ENCODE peak calls at places on chromosome 13, in seven cellular contexts. V is M059J, Q is HTR-8/SVneo, I is H7, J is choroid plexus epithelial cell, R is heart right ventricle, X is glomerular endothelial cell. Y is an unnamed sample.

GRCh38 chr13:20136781-20137703 is 23.8 kb downstream of the GJA3 start:
- DNase-seq in V (no peak), Q (no peak), I (peak), J (peak), R (peak), X (no peak), Y (no peak)

GRCh38 chr13:51501592-51502205 is 48.9 kb upstream of the INTS6 start:
- DNase-seq in V (peak), Q (no peak), I (no peak), J (peak), R (no peak), X (no peak), Y (peak)

GRCh38 chr13:34817246-34817645 is 124.8 kb upstream of the NBEA start:
- DNase-seq in V (peak), Q (no peak), I (no peak), J (no peak), R (no peak), X (no peak), Y (no peak)

GRCh38 chr13:86877449-86877848 is 793.7 kb upstream of the SLITRK5 start:
- DNase-seq in V (no peak), Q (no peak), I (no peak), J (no peak), R (no peak), X (no peak), Y (no peak)

GRCh38 chr13:49731766-49732165 is 40.5 kb upstream of the EBPL start:
- DNase-seq in V (peak), Q (no peak), I (no peak), J (peak), R (no peak), X (no peak), Y (peak)

GRCh38 chr13:113448545-113448884 is 4.8 kb downstream of the ADPRHL1 start:
- DNase-seq in V (no peak), Q (no peak), I (no peak), J (no peak), R (peak), X (no peak), Y (no peak)

GRCh38 chr13:43132228-43132627 is 108.8 kb downstream of the DNAJC15 start:
- DNase-seq in V (peak), Q (peak), I (peak), J (peak), R (no peak), X (no peak), Y (peak)

GRCh38 chr13:24627864-24628418 is 52.3 kb upstream of the ATP12A start:
- DNase-seq in V (no peak), Q (no peak), I (no peak), J (no peak), R (no peak), X (no peak), Y (no peak)

GRCh38 chr13:114318624-114319023 is 4.3 kb downstream of the CHAMP1 start:
- DNase-seq in V (no peak), Q (no peak), I (no peak), J (no peak), R (no peak), X (no peak), Y (no peak)

GRCh38 chr13:21917046-21918010 is 246.5 kb downstream of the FGF9 start:
- DNase-seq in V (no peak), Q (no peak), I (no peak), J (no peak), R (no peak), X (no peak), Y (peak)

GRCh38 chr13:41587490-41587889 is 130.1 kb downstream of the RGCC start:
- DNase-seq in V (no peak), Q (no peak), I (no peak), J (no peak), R (no peak), X (no peak), Y (no peak)

GRCh38 chr13:49806126-49806536 is 13.6 kb upstream of the KPNA3 start:
- DNase-seq in V (peak), Q (no peak), I (no peak), J (no peak), R (no peak), X (no peak), Y (peak)

GRCh38 chr13:94344126-94344863 is 135.2 kb downstream of the DCT start:
- DNase-seq in V (no peak), Q (no peak), I (peak), J (peak), R (no peak), X (no peak), Y (no peak)

GRCh38 chr13:49314344-49314882 is 66.7 kb downstream of the CDADC1 start:
- DNase-seq in V (peak), Q (no peak), I (no peak), J (no peak), R (no peak), X (no peak), Y (no peak)

GRCh38 chr13:44971656-44972595 is 17.3 kb downstream of the NUFIP1 start:
- DNase-seq in V (no peak), Q (no peak), I (no peak), J (peak), R (no peak), X (no peak), Y (no peak)

GRCh38 chr13:97020689-97021240 is 26.5 kb upstream of the OXGR1 start:
- DNase-seq in V (no peak), Q (no peak), I (no peak), J (no peak), R (no peak), X (no peak), Y (no peak)

GRCh38 chr13:26050568-26051230 is 1.1 kb downstream of the SHISA2 start:
- DNase-seq in V (no peak), Q (no peak), I (peak), J (peak), R (peak), X (no peak), Y (no peak)

GRCh38 chr13:20161275-20161950 is 561 bp upstream of the GJA3 start:
- DNase-seq in V (no peak), Q (no peak), I (peak), J (no peak), R (peak), X (no peak), Y (no peak)

GRCh38 chr13:48530833-48531232 is 2.0 kb downstream of the RCBTB2 start:
- DNase-seq in V (no peak), Q (no peak), I (no peak), J (no peak), R (no peak), X (no peak), Y (no peak)

GRCh38 chr13:93515267-93515666 is 288.7 kb downstream of the GPC6 start:
- DNase-seq in V (no peak), Q (no peak), I (no peak), J (no peak), R (no peak), X (no peak), Y (no peak)

GRCh38 chr13:25905411-25906010 is 146.3 kb downstream of the SHISA2 start:
- DNase-seq in V (peak), Q (no peak), I (no peak), J (no peak), R (no peak), X (no peak), Y (peak)

GRCh38 chr13:101018720-101019119 is 344.1 kb upstream of the TMTC4 start:
- DNase-seq in V (peak), Q (peak), I (no peak), J (peak), R (no peak), X (no peak), Y (peak)

GRCh38 chr13:65679240-65679639 is 1550.9 kb downstream of the PCDH9 start:
- DNase-seq in V (no peak), Q (peak), I (no peak), J (peak), R (no peak), X (no peak), Y (peak)

GRCh38 chr13:39385621-39386231 is 217.3 kb downstream of the LHFPL6 start:
- DNase-seq in V (peak), Q (no peak), I (peak), J (peak), R (no peak), X (no peak), Y (no peak)

GRCh38 chr13:24784319-24784718 is 20.4 kb downstream of the RNF17 start:
- DNase-seq in V (no peak), Q (no peak), I (no peak), J (no peak), R (no peak), X (no peak), Y (peak)

GRCh38 chr13:88246239-88246638 is 575.1 kb downstream of the SLITRK5 start:
- DNase-seq in V (no peak), Q (no peak), I (no peak), J (no peak), R (no peak), X (no peak), Y (no peak)

GRCh38 chr13:36674337-36675212 is 755 bp downstream of the SERTM1 start:
- DNase-seq in V (no peak), Q (no peak), I (peak), J (no peak), R (no peak), X (no peak), Y (no peak)

GRCh38 chr13:114151565-114152284 is 19.3 kb upstream of the RASA3 start:
- DNase-seq in V (no peak), Q (no peak), I (peak), J (no peak), R (no peak), X (no peak), Y (peak)

GRCh38 chr13:61410669-61411297 is 4.9 kb downstream of the PCDH20 start:
- DNase-seq in V (no peak), Q (peak), I (peak), J (peak), R (no peak), X (no peak), Y (peak)

GRCh38 chr13:30120133-30120822 is 187.1 kb downstream of the KATNAL1 start:
- DNase-seq in V (no peak), Q (no peak), I (no peak), J (no peak), R (no peak), X (no peak), Y (no peak)

GRCh38 chr13:70170689-70171088 is 62.4 kb upstream of the KLHL1 start:
- DNase-seq in V (no peak), Q (no peak), I (no peak), J (no peak), R (no peak), X (no peak), Y (no peak)

GRCh38 chr13:44822291-44822690 is 167.0 kb downstream of the NUFIP1 start:
- DNase-seq in V (no peak), Q (no peak), I (no peak), J (peak), R (no peak), X (no peak), Y (no peak)

GRCh38 chr13:28819748-28820098 is 416 bp upstream of the MTUS2 start:
- DNase-seq in V (no peak), Q (no peak), I (peak), J (peak), R (peak), X (no peak), Y (no peak)

GRCh38 chr13:48580185-48580803 is 47.4 kb upstream of the RCBTB2 start:
- DNase-seq in V (peak), Q (peak), I (peak), J (peak), R (no peak), X (peak), Y (peak)

GRCh38 chr13:91546865-91547264 is 148.4 kb downstream of the GPC5 start:
- DNase-seq in V (no peak), Q (no peak), I (no peak), J (no peak), R (no peak), X (no peak), Y (peak)

Y was measured in HT1080.